ENCODE peak calls at places on chromosomes 2 and 18, in eight cellular contexts. Y, A, S, O, N, X, G and E are unnamed samples.

GRCh38 chr2:177572236-177572671 is 179.7 kb downstream of the AGPS start:
- DNase-seq in O (no peak), Y (no peak), X (no peak), N (no peak), A (no peak), G (peak; percentile 80), S (no peak), E (no peak)

GRCh38 chr18:54910161-54910919 is 48.9 kb downstream of the CCDC68 start:
- DNase-seq in N (no peak), G (no peak), X (no peak), O (no peak), A (no peak), Y (no peak), S (no peak), E (no peak)

GRCh38 chr2:238286551-238286950 is 1.9 kb downstream of the PER2 start:
- DNase-seq in A (peak; percentile 58), Y (no peak), X (peak; percentile 60), S (peak; percentile 95), N (peak; percentile 86), O (no peak), G (peak; percentile 48), E (no peak)

GRCh38 chr2:195575879-195576391 is 81.1 kb upstream of the SLC39A10 start:
- DNase-seq in O (peak; percentile 80), G (peak; percentile 27), S (peak; percentile 94), N (peak; percentile 92), X (peak; percentile 55), A (no peak), Y (peak; percentile 27), E (peak; percentile 78)

GRCh38 chr2:56806924-56807323 is 623.1 kb downstream of the CCDC85A start:
- DNase-seq in G (no peak), Y (no peak), O (no peak), X (peak; percentile 4), A (no peak), N (no peak), S (no peak), E (no peak)

GRCh38 chr2:144950874-144951560 is 431.1 kb upstream of the ZEB2 start:
- DNase-seq in Y (no peak), G (no peak), S (peak; percentile 84), O (no peak), A (peak; percentile 19), X (no peak), N (peak; percentile 88), E (no peak)

GRCh38 chr2:152587187-152587947 is 129.9 kb downstream of the PRPF40A start:
- DNase-seq in S (no peak), G (no peak), X (no peak), O (no peak), N (peak; percentile 74), A (no peak), Y (no peak), E (no peak)

GRCh38 chr2:219205165-219205538 is 1.4 kb upstream of the ZFAND2B start:
- DNase-seq in O (no peak), G (no peak), X (no peak), S (no peak), A (no peak), Y (no peak), N (no peak), E (peak; percentile 30)

GRCh38 chr2:6516674-6517073 is 349.0 kb downstream of the CMPK2 start:
- DNase-seq in S (no peak), N (no peak), O (no peak), Y (no peak), G (no peak), A (no peak), X (no peak), E (no peak)

GRCh38 chr18:74818776-74819175 is 221.1 kb downstream of the ZNF407 start:
- DNase-seq in S (no peak), G (no peak), O (no peak), X (no peak), A (no peak), N (peak; percentile 12), Y (no peak), E (no peak)

GRCh38 chr2:195805283-195805976 is 148.4 kb downstream of the SLC39A10 start:
- DNase-seq in G (no peak), A (no peak), X (no peak), N (no peak), S (no peak), Y (no peak), O (no peak), E (no peak)

GRCh38 chr2:69047625-69048145 is 34.7 kb downstream of the ANTXR1 start:
- DNase-seq in A (no peak), O (no peak), Y (no peak), N (no peak), S (no peak), X (no peak), G (no peak), E (no peak)

GRCh38 chr2:38095996-38096861 is 20.3 kb upstream of the CYP1B1 start:
- DNase-seq in O (no peak), Y (no peak), A (peak; percentile 77), G (no peak), S (no peak), N (peak; percentile 58), X (peak; percentile 89), E (no peak)

GRCh38 chr18:65725421-65726050 is 25.3 kb upstream of the CDH7 start:
- DNase-seq in O (no peak), A (peak; percentile 21), G (peak; percentile 16), S (no peak), Y (peak; percentile 53), N (no peak), X (peak; percentile 66), E (no peak)

GRCh38 chr2:73212448-73213176 is 1.4 kb upstream of the SMYD5 start:
- DNase-seq in O (peak; percentile 79), A (peak; percentile 66), G (peak; percentile 78), Y (peak; percentile 77), S (peak; percentile 96), X (peak; percentile 86), N (peak; percentile 87), E (peak; percentile 95)

GRCh38 chr2:11784747-11785610 is 38.5 kb downstream of the LPIN1 start:
- DNase-seq in Y (no peak), O (peak; percentile 31), G (no peak), A (no peak), S (peak; percentile 96), N (peak; percentile 63), X (peak; percentile 60), E (peak; percentile 51)

GRCh38 chr18:55863876-55864275 is 275.9 kb upstream of the TCF4 start:
- DNase-seq in G (no peak), Y (no peak), O (no peak), S (no peak), N (peak; percentile 40), X (peak; percentile 21), A (no peak), E (no peak)

GRCh38 chr2:111235616-111236015 is 114.9 kb downstream of the BCL2L11 start:
- DNase-seq in S (no peak), A (no peak), N (no peak), O (no peak), G (no peak), Y (no peak), X (no peak), E (no peak)

GRCh38 chr2:121298476-121298875 is 13.5 kb upstream of the TFCP2L1 start:
- DNase-seq in Y (no peak), N (no peak), X (no peak), G (no peak), A (no peak), S (no peak), O (no peak), E (no peak)

GRCh38 chr2:105872142-105872728 is 127.5 kb downstream of the NCK2 start:
- DNase-seq in A (no peak), N (no peak), X (no peak), G (no peak), O (no peak), S (no peak), Y (no peak), E (no peak)

GRCh38 chr2:219419331-219420197 is 1.4 kb downstream of the DES start:
- DNase-seq in A (no peak), N (no peak), X (no peak), S (peak; percentile 53), Y (no peak), G (no peak), O (no peak), E (no peak)

GRCh38 chr2:201660293-201660895 is 17.1 kb upstream of the TMEM237 start:
- DNase-seq in X (no peak), O (peak; percentile 8), N (no peak), G (no peak), Y (no peak), S (no peak), A (no peak), E (no peak)

GRCh38 chr2:27857417-27858172 is 32.6 kb downstream of the RBKS start:
- DNase-seq in G (no peak), Y (no peak), N (peak; percentile 62), S (no peak), A (no peak), X (no peak), O (no peak), E (no peak)
- H3K4me2 ChIP-seq in G (no peak overlapping the region), Y (no peak overlapping the region), N (no peak overlapping the region), S (no peak overlapping the region), A (peak overlapping the region; percentile 18), X (no peak overlapping the region), O (no peak overlapping the region), E (no peak overlapping the region)

DNA sequence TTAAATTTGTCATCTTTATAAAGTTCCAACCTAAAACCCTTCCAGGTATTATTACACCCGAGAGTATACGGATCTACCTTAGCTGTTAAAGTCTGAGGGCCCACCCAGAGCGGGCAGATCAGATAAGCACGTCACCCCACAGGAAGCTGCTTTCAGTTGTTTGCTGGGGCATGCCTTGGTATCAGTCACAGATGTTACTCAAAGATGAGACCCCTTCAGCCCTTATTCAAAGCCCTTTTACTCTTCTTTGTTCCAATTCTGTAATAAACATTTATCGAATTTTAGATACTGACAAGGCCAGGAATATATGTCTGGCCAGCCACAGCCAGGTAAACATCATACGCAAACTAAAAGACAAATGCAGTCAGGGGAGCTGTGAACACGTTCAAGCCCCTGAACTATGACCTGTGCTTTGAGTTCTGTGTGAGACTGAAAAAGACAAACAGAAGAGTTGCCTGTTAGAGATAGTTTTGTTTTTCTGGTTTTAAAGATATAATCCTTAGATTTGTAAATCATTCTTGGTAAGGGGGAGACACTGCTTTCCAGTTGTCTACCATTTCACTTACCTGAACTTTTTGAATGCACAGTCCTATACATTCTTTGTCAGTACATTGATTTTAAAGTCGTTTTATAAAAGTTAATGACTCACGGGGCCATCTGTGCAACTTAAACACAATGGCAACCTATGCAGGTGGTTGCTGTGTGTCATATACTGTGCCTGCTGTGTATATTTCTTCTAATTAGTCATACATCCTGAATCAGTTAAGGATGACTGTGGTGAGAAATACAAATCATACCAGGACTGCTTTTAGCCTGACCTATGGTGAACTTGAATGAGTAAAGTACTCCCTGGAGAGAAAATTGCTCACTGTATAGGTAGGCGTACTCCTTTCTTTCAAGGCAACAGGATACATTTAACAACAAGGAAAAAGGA is 100.5 kb upstream of the ITPRID2 start:
- DNase-seq in N (peak; percentile 99), S (no peak), X (peak; percentile 42), A (peak; percentile 60), G (peak; percentile 88), Y (no peak), O (no peak), E (peak; percentile 27)
- H3K4me2 ChIP-seq in N (peak overlapping the region; percentile 16), S (peak overlapping the region; percentile 43), X (peak overlapping the region; percentile 45), A (peak overlapping the region; percentile 60), G (peak overlapping the region; percentile 73), Y (no peak overlapping the region), O (no peak overlapping the region), E (no peak overlapping the region)

GRCh38 chr2:1309507-1309906 is 103.8 kb upstream of the TPO start:
- DNase-seq in A (no peak), G (no peak), O (no peak), N (no peak), Y (no peak), X (no peak), S (no peak), E (no peak)
- H3K4me2 ChIP-seq in A (no peak overlapping the region), G (no peak overlapping the region), O (no peak overlapping the region), N (no peak overlapping the region), Y (no peak overlapping the region), X (no peak overlapping the region), S (no peak overlapping the region), E (no peak overlapping the region)

GRCh38 chr2:164725542-164725941 is 104.3 kb upstream of the GRB14 start:
- DNase-seq in S (no peak), O (no peak), X (no peak), N (no peak), G (no peak), Y (no peak), A (no peak), E (no peak)
- H3K4me2 ChIP-seq in S (no peak overlapping the region), O (no peak overlapping the region), X (no peak overlapping the region), N (no peak overlapping the region), G (no peak overlapping the region), Y (peak overlapping the region; percentile 5), A (no peak overlapping the region), E (no peak overlapping the region)